ENCODE peak calls at places on chromosome 18, in ten cellular contexts. D, H, V, I, O, U, E, P, W and R are unnamed samples.

GRCh38 chr18:9025104-9025838 is 77.2 kb upstream of the NDUFV2 start:
- DNase-seq in D (no peak), H (no peak), V (no peak), I (no peak), O (no peak), U (peak), E (no peak), P (no peak), W (no peak), R (no peak)

GRCh38 chr18:11121426-11121825 is 27.9 kb downstream of the PIEZO2 start:
- DNase-seq in D (no peak), H (no peak), V (no peak), I (no peak), O (no peak), U (peak), E (no peak), P (no peak), W (peak), R (no peak)

GRCh38 chr18:52723456-52724065 is 383.6 kb downstream of the DCC start:
- DNase-seq in D (no peak), H (no peak), V (no peak), I (no peak), O (no peak), U (no peak), E (no peak), P (no peak), W (no peak), R (no peak)

GRCh38 chr18:62925031-62925688 is 209.8 kb downstream of the PHLPP1 start:
- DNase-seq in D (no peak), H (no peak), V (no peak), I (no peak), O (no peak), U (peak), E (no peak), P (no peak), W (no peak), R (no peak)

GRCh38 chr18:47383729-47384128 is 132.3 kb upstream of the SKOR2 start:
- DNase-seq in D (no peak), H (no peak), V (no peak), I (no peak), O (no peak), U (no peak), E (no peak), P (no peak), W (no peak), R (no peak)

GRCh38 chr18:36397033-36397432 is 99.5 kb downstream of the FHOD3 start:
- DNase-seq in D (no peak), H (no peak), V (no peak), I (no peak), O (no peak), U (no peak), E (no peak), P (no peak), W (no peak), R (no peak)

GRCh38 chr18:48934708-48935432 is 15.9 kb downstream of the SMAD7 start:
- DNase-seq in D (no peak), H (no peak), V (no peak), I (no peak), O (no peak), U (no peak), E (peak), P (no peak), W (peak), R (no peak)

GRCh38 chr18:54776282-54776977 is 51.8 kb upstream of the RAB27B start:
- DNase-seq in D (no peak), H (peak), V (no peak), I (peak), O (no peak), U (peak), E (no peak), P (no peak), W (no peak), R (no peak)

GRCh38 chr18:10320848-10321247 is 133.6 kb upstream of the APCDD1 start:
- DNase-seq in D (no peak), H (peak), V (no peak), I (peak), O (no peak), U (peak), E (no peak), P (no peak), W (no peak), R (no peak)

GRCh38 chr18:36728345-36728744 is 100.5 kb downstream of the TPGS2 start:
- DNase-seq in D (no peak), H (no peak), V (no peak), I (no peak), O (no peak), U (no peak), E (no peak), P (no peak), W (no peak), R (no peak)

GRCh38 chr18:27378396-27379094 is 193.4 kb upstream of the CHST9 start:
- DNase-seq in D (no peak), H (no peak), V (no peak), I (no peak), O (no peak), U (no peak), E (no peak), P (no peak), W (peak), R (no peak)

GRCh38 chr18:41965856-41966255 is 10.8 kb downstream of the PIK3C3 start:
- DNase-seq in D (no peak), H (no peak), V (no peak), I (no peak), O (no peak), U (no peak), E (no peak), P (no peak), W (no peak), R (no peak)

GRCh38 chr18:572499-573289 is 7.5 kb upstream of the CETN1 start:
- DNase-seq in D (no peak), H (no peak), V (no peak), I (no peak), O (no peak), U (no peak), E (no peak), P (no peak), W (no peak), R (no peak)

GRCh38 chr18:59929621-59930295 is 30.0 kb downstream of the PMAIP1 start:
- DNase-seq in D (no peak), H (no peak), V (no peak), I (no peak), O (no peak), U (peak), E (no peak), P (no peak), W (no peak), R (no peak)

GRCh38 chr18:72651033-72651432 is 106.9 kb upstream of the CBLN2 start:
- DNase-seq in D (no peak), H (no peak), V (no peak), I (no peak), O (no peak), U (no peak), E (no peak), P (no peak), W (no peak), R (no peak)

GRCh38 chr18:46281185-46282176 is 177.3 kb downstream of the HAUS1 start:
- DNase-seq in D (peak), H (peak), V (peak), I (peak), O (peak), U (peak), E (no peak), P (peak), W (peak), R (peak)

GRCh38 chr18:73986711-73987110 is 160.9 kb downstream of the FBXO15 start:
- DNase-seq in D (no peak), H (no peak), V (no peak), I (no peak), O (no peak), U (no peak), E (no peak), P (no peak), W (no peak), R (no peak)

GRCh38 chr18:79961527-79962291 is 2.7 kb upstream of the HSBP1L1 start:
- DNase-seq in D (no peak), H (no peak), V (no peak), I (no peak), O (no peak), U (no peak), E (no peak), P (no peak), W (no peak), R (no peak)

GRCh38 chr18:12409466-12409865 is 1.7 kb downstream of the PRELID3A start:
- DNase-seq in D (no peak), H (no peak), V (no peak), I (no peak), O (no peak), U (peak), E (no peak), P (no peak), W (no peak), R (no peak)

GRCh38 chr18:75438891-75439290 is 11.4 kb upstream of the SMIM21 start:
- DNase-seq in D (no peak), H (no peak), V (no peak), I (no peak), O (no peak), U (peak), E (no peak), P (no peak), W (no peak), R (no peak)

GRCh38 chr18:1014496-1014895 is 109.8 kb downstream of the ADCYAP1 start:
- DNase-seq in D (no peak), H (no peak), V (no peak), I (no peak), O (no peak), U (peak), E (no peak), P (no peak), W (no peak), R (no peak)

GRCh38 chr18:70907673-70908072 is 618.8 kb downstream of the SOCS6 start:
- DNase-seq in D (no peak), H (no peak), V (no peak), I (no peak), O (no peak), U (no peak), E (no peak), P (no peak), W (no peak), R (no peak)

GRCh38 chr18:48766487-48766886 is 184.3 kb downstream of the SMAD7 start:
- DNase-seq in D (no peak), H (no peak), V (no peak), I (no peak), O (no peak), U (no peak), E (no peak), P (no peak), W (no peak), R (no peak)

GRCh38 chr18:46260016-46260878 is 156.1 kb downstream of the HAUS1 start:
- DNase-seq in D (no peak), H (peak), V (no peak), I (no peak), O (no peak), U (peak), E (no peak), P (no peak), W (no peak), R (no peak)

GRCh38 chr18:24502621-24503020 is 42.2 kb downstream of the HRH4 start:
- DNase-seq in D (no peak), H (no peak), V (no peak), I (no peak), O (no peak), U (no peak), E (no peak), P (no peak), W (no peak), R (no peak)

GRCh38 chr18:2147866-2148265 is 423.4 kb downstream of the METTL4 start:
- DNase-seq in D (no peak), H (no peak), V (no peak), I (peak), O (no peak), U (peak), E (peak), P (no peak), W (peak), R (no peak)

GRCh38 chr18:63022429-63023022 is 297.0 kb downstream of the BCL2 start:
- DNase-seq in D (no peak), H (no peak), V (no peak), I (no peak), O (no peak), U (no peak), E (no peak), P (peak), W (no peak), R (no peak)

GRCh38 chr18:69804776-69805501 is 142.7 kb downstream of the CD226 start:
- DNase-seq in D (no peak), H (no peak), V (no peak), I (no peak), O (no peak), U (no peak), E (no peak), P (no peak), W (no peak), R (no peak)

GRCh38 chr18:24987271-24987932 is 364.6 kb downstream of the ZNF521 start:
- DNase-seq in D (no peak), H (no peak), V (no peak), I (peak), O (no peak), U (no peak), E (no peak), P (no peak), W (no peak), R (no peak)

GRCh38 chr18:38497281-38497680 is 931.7 kb upstream of the CELF4 start:
- DNase-seq in D (no peak), H (no peak), V (no peak), I (no peak), O (no peak), U (no peak), E (no peak), P (no peak), W (no peak), R (no peak)

GRCh38 chr18:9221040-9221439 is 84.5 kb downstream of the ANKRD12 start:
- DNase-seq in D (no peak), H (no peak), V (no peak), I (no peak), O (no peak), U (no peak), E (no peak), P (no peak), W (no peak), R (no peak)

GRCh38 chr18:45245036-45245638 is 370.1 kb upstream of the SLC14A2 start:
- DNase-seq in D (no peak), H (no peak), V (no peak), I (no peak), O (no peak), U (no peak), E (no peak), P (no peak), W (no peak), R (no peak)

GRCh38 chr18:8747440-8747937 is 42.1 kb downstream of the MTCL1 start:
- DNase-seq in D (no peak), H (peak), V (no peak), I (peak), O (no peak), U (peak), E (no peak), P (no peak), W (no peak), R (no peak)

GRCh38 chr18:22194151-22194598 is 24.8 kb downstream of the GATA6 start:
- DNase-seq in D (no peak), H (no peak), V (no peak), I (peak), O (no peak), U (no peak), E (no peak), P (no peak), W (no peak), R (no peak)